ENCODE peak calls at places on chromosome 10, in six cellular contexts. R is spleen; X is mesothelial cell of epicardium; J is brain microvascular endothelial cell; L is OCI-LY7; P is activated T-helper 9 cell treated with anti-CD3 and anti-CD28 coated beads, Interleukin-2, amount 50 U/mL, for 16 hours. Q is an unnamed sample.

GRCh38 chr10:77974396-77975074 is 48.0 kb upstream of the DLG5 start:
- DNase-seq in R (no peak), X (no peak), J (peak; percentile 53), L (peak; percentile 6), P (no peak), Q (no peak)

GRCh38 chr10:79239275-79239779 is 107.9 kb upstream of the PPIF start:
- DNase-seq in R (peak; percentile 83), X (no peak), J (no peak), L (no peak), P (no peak), Q (peak; percentile 59)

GRCh38 chr10:33273295-33274002 is 61.0 kb downstream of the NRP1 start:
- DNase-seq in R (no peak), X (no peak), J (peak; percentile 90), L (no peak), P (no peak), Q (peak; percentile 66)

GRCh38 chr10:9302142-9302746 is 1247.8 kb downstream of the GATA3 start:
- DNase-seq in R (no peak), X (no peak), J (peak; percentile 31), L (peak; percentile 57), P (no peak), Q (peak; percentile 47)

GRCh38 chr10:84138478-84139125 is 707 bp upstream of the GHITM start:
- DNase-seq in R (peak; percentile 87), X (no peak), J (no peak), L (no peak), P (peak; percentile 49), Q (no peak)

GRCh38 chr10:7157091-7157490 is 253.7 kb downstream of the SFMBT2 start:
- DNase-seq in R (no peak), X (no peak), J (no peak), L (peak; percentile 24), P (no peak), Q (no peak)

GRCh38 chr10:73911553-73912004 is 647 bp downstream of the PLAU start:
- DNase-seq in R (no peak), X (no peak), J (no peak), L (no peak), P (peak; percentile 12), Q (no peak)

GRCh38 chr10:122422266-122422980 is 32.0 kb upstream of the ARMS2 start:
- DNase-seq in R (no peak), X (no peak), J (no peak), L (no peak), P (no peak), Q (no peak)

GRCh38 chr10:129742742-129743550 is 221.1 kb downstream of the EBF3 start:
- DNase-seq in R (peak; percentile 49), X (no peak), J (no peak), L (no peak), P (no peak), Q (no peak)

GRCh38 chr10:78529262-78529661 is 495.6 kb downstream of the RPS24 start:
- DNase-seq in R (no peak), X (no peak), J (no peak), L (no peak), P (no peak), Q (no peak)

GRCh38 chr10:111221682-111222470 is 145.0 kb downstream of the ADRA2A start:
- DNase-seq in R (no peak), X (no peak), J (no peak), L (no peak), P (no peak), Q (no peak)

GRCh38 chr10:132406181-132406580 is 9.2 kb downstream of the PWWP2B start:
- DNase-seq in R (no peak), X (no peak), J (no peak), L (no peak), P (no peak), Q (no peak)

GRCh38 chr10:102713483-102713813 is 749 bp downstream of the ARL3 start:
- DNase-seq in R (peak; percentile 92), X (no peak), J (no peak), L (no peak), P (peak; percentile 58), Q (no peak)

GRCh38 chr10:32065871-32066270 is 9.6 kb upstream of the KIF5B start:
- DNase-seq in R (no peak), X (no peak), J (peak; percentile 47), L (no peak), P (no peak), Q (no peak)

GRCh38 chr10:49334993-49335972 is 36.3 kb downstream of the C10orf71 start:
- DNase-seq in R (no peak), X (no peak), J (no peak), L (peak; percentile 29), P (no peak), Q (no peak)

GRCh38 chr10:76282122-76283030 is 851.0 kb downstream of the LRMDA start:
- DNase-seq in R (no peak), X (no peak), J (no peak), L (no peak), P (no peak), Q (no peak)

GRCh38 chr10:92839191-92840085 is 8.9 kb upstream of the EXOC6 start:
- DNase-seq in R (peak; percentile 87), X (peak; percentile 46), J (peak; percentile 60), L (peak; percentile 59), P (peak; percentile 11), Q (peak; percentile 71)

GRCh38 chr10:130560573-130560972 is 424.4 kb downstream of the GLRX3 start:
- DNase-seq in R (no peak), X (no peak), J (no peak), L (no peak), P (no peak), Q (no peak)

GRCh38 chr10:127044191-127044590 is 139.0 kb downstream of the DOCK1 start:
- DNase-seq in R (no peak), X (peak; percentile 16), J (no peak), L (no peak), P (no peak), Q (peak; percentile 79)

GRCh38 chr10:119206603-119207366 is 586 bp upstream of the GRK5 start:
- DNase-seq in R (peak; percentile 94), X (peak; percentile 84), J (no peak), L (peak; percentile 84), P (peak; percentile 70), Q (peak; percentile 74)